ENCODE peak calls at places on chromosome 18, in seven cellular contexts. M, J, A, X, C, U and P are unnamed samples.

GRCh38 chr18:3456686-3457069 is 6.7 kb downstream of the TGIF1 start:
- DNase-seq in M (no peak), J (peak; percentile 88), A (no peak), X (no peak), C (no peak), U (peak; percentile 91), P (peak; percentile 23)

GRCh38 chr18:22084547-22084946 is 84.8 kb upstream of the GATA6 start:
- DNase-seq in M (no peak), J (no peak), A (no peak), X (no peak), C (no peak), U (no peak), P (no peak)

GRCh38 chr18:41940506-41941215 is 14.4 kb upstream of the PIK3C3 start:
- DNase-seq in M (peak; percentile 49), J (peak; percentile 84), A (peak; percentile 88), X (no peak), C (no peak), U (no peak), P (peak; percentile 73)

GRCh38 chr18:79151191-79151590 is 82.0 kb downstream of the ATP9B start:
- DNase-seq in M (no peak), J (no peak), A (no peak), X (no peak), C (no peak), U (no peak), P (no peak)

GRCh38 chr18:66621816-66622576 is 18.1 kb upstream of the CDH19 start:
- DNase-seq in M (no peak), J (no peak), A (no peak), X (peak; percentile 38), C (no peak), U (no peak), P (no peak)

GRCh38 chr18:13264986-13265900 is 46.7 kb downstream of the LDLRAD4 start:
- DNase-seq in M (no peak), J (no peak), A (no peak), X (no peak), C (no peak), U (no peak), P (no peak)

GRCh38 chr18:27656167-27656778 is 471.2 kb upstream of the CHST9 start:
- DNase-seq in M (no peak), J (peak; percentile 87), A (no peak), X (no peak), C (no peak), U (no peak), P (peak; percentile 65)

GRCh38 chr18:30578707-30579106 is 463.8 kb downstream of the DSC3 start:
- DNase-seq in M (no peak), J (no peak), A (no peak), X (no peak), C (no peak), U (no peak), P (no peak)

GRCh38 chr18:76445741-76446232 is 49.3 kb downstream of the ZNF516 start:
- DNase-seq in M (no peak), J (no peak), A (no peak), X (no peak), C (peak; percentile 35), U (no peak), P (no peak)

GRCh38 chr18:70337139-70337972 is 48.5 kb downstream of the SOCS6 start:
- DNase-seq in M (no peak), J (peak; percentile 73), A (peak; percentile 50), X (no peak), C (no peak), U (no peak), P (peak; percentile 95)

GRCh38 chr18:12066910-12067511 is 26.6 kb upstream of the ANKRD62 start:
- DNase-seq in M (no peak), J (no peak), A (no peak), X (no peak), C (no peak), U (no peak), P (no peak)

GRCh38 chr18:63031439-63031838 is 288.1 kb downstream of the BCL2 start:
- DNase-seq in M (no peak), J (no peak), A (no peak), X (no peak), C (no peak), U (no peak), P (no peak)

GRCh38 chr18:79685281-79685680 is 5.7 kb downstream of the CTDP1 start:
- DNase-seq in M (no peak), J (no peak), A (no peak), X (no peak), C (no peak), U (no peak), P (no peak)

GRCh38 chr18:48548404-48548771 is 9.6 kb downstream of the CTIF start:
- DNase-seq in M (no peak), J (no peak), A (no peak), X (no peak), C (no peak), U (no peak), P (no peak)

GRCh38 chr18:13217466-13217961 is 1.0 kb upstream of the LDLRAD4 start:
- DNase-seq in M (peak; percentile 41), J (no peak), A (no peak), X (peak; percentile 75), C (peak; percentile 70), U (peak; percentile 63), P (no peak)

GRCh38 chr18:24090876-24091275 is 48.0 kb upstream of the CABYR start:
- DNase-seq in M (no peak), J (no peak), A (no peak), X (no peak), C (no peak), U (no peak), P (no peak)

GRCh38 chr18:58313491-58314032 is 269.5 kb downstream of the NEDD4L start:
- DNase-seq in M (peak; percentile 58), J (peak; percentile 21), A (no peak), X (no peak), C (peak; percentile 71), U (no peak), P (peak; percentile 40)

GRCh38 chr18:23133860-23134779 is 1.2 kb upstream of the CABLES1 start:
- DNase-seq in M (peak; percentile 76), J (no peak), A (no peak), X (peak; percentile 61), C (peak; percentile 63), U (peak; percentile 97), P (no peak)

GRCh38 chr18:78780719-78781600 is 198.7 kb upstream of the SALL3 start:
- DNase-seq in M (no peak), J (no peak), A (no peak), X (no peak), C (no peak), U (no peak), P (no peak)

GRCh38 chr18:47929681-47930085 is 776 bp downstream of the SMAD2 start:
- DNase-seq in M (no peak), J (peak; percentile 17), A (peak; percentile 10), X (no peak), C (no peak), U (no peak), P (peak; percentile 58)

GRCh38 chr18:11309172-11309571 is 159.8 kb upstream of the PIEZO2 start:
- DNase-seq in M (no peak), J (no peak), A (no peak), X (peak; percentile 23), C (no peak), U (no peak), P (no peak)

GRCh38 chr18:78984941-78985784 is 5.5 kb downstream of the SALL3 start:
- DNase-seq in M (peak; percentile 10), J (no peak), A (no peak), X (peak; percentile 90), C (no peak), U (peak; percentile 84), P (no peak)

GRCh38 chr18:11752116-11752911 is 63.2 kb downstream of the GNAL start:
- DNase-seq in M (no peak), J (no peak), A (no peak), X (no peak), C (no peak), U (peak; percentile 54), P (no peak)

GRCh38 chr18:39162013-39162412 is 1596.4 kb upstream of the CELF4 start:
- DNase-seq in M (no peak), J (no peak), A (no peak), X (no peak), C (no peak), U (no peak), P (no peak)

GRCh38 chr18:50056185-50056584 is 138.8 kb downstream of the MYO5B start:
- DNase-seq in M (no peak), J (no peak), A (no peak), X (no peak), C (no peak), U (no peak), P (no peak)

GRCh38 chr18:41753826-41754225 is 201.2 kb upstream of the PIK3C3 start:
- DNase-seq in M (no peak), J (no peak), A (no peak), X (no peak), C (no peak), U (no peak), P (peak; percentile 50)

GRCh38 chr18:8217041-8217564 is 392.1 kb upstream of the RAB12 start:
- DNase-seq in M (no peak), J (no peak), A (no peak), X (no peak), C (no peak), U (no peak), P (no peak)

GRCh38 chr18:47883771-47884413 is 46.6 kb downstream of the SMAD2 start:
- DNase-seq in M (no peak), J (peak; percentile 65), A (no peak), X (no peak), C (no peak), U (no peak), P (peak; percentile 86)

GRCh38 chr18:57807336-57808117 is 4.4 kb upstream of the ATP8B1 start:
- DNase-seq in M (no peak), J (peak; percentile 23), A (no peak), X (no peak), C (no peak), U (no peak), P (no peak)

GRCh38 chr18:65938592-65939372 is 188.0 kb downstream of the CDH7 start:
- DNase-seq in M (peak; percentile 18), J (peak; percentile 27), A (no peak), X (peak; percentile 26), C (no peak), U (no peak), P (peak; percentile 1)

GRCh38 chr18:36850527-36851201 is 21.7 kb downstream of the KIAA1328 start:
- DNase-seq in M (no peak), J (peak; percentile 61), A (peak; percentile 63), X (no peak), C (no peak), U (no peak), P (peak; percentile 88)

GRCh38 chr18:12656671-12657047 is 1.2 kb downstream of the SPIRE1 start:
- DNase-seq in M (no peak), J (no peak), A (no peak), X (no peak), C (no peak), U (peak; percentile 23), P (no peak)

GRCh38 chr18:48203961-48204666 is 205.1 kb downstream of the ZBTB7C start:
- DNase-seq in M (no peak), J (no peak), A (no peak), X (no peak), C (no peak), U (no peak), P (no peak)